ENCODE peak calls at places on chromosome 22, in four cellular contexts. K is CD8-positive, alpha-beta memory T cell; B is anterior cingulate cortex; V is activated effector memory CD4-positive, alpha-beta T cell treated with anti-CD3 and anti-CD28 coated beads, Interleukin-2, amount 50 U/mL, for 16 hours. X is an unnamed sample.

GRCh38 chr22:41364955-41365354 is 16.8 kb upstream of the TEF start:
- DNase-seq in K (no peak), B (no peak), V (no peak), X (no peak)

GRCh38 chr22:17477401-17477833 is 85.9 kb upstream of the SLC25A18 start:
- DNase-seq in K (no peak), B (peak; percentile 10), V (no peak), X (no peak)

GRCh38 chr22:35593071-35593884 is 23.9 kb downstream of the MB start:
- DNase-seq in K (no peak), B (no peak), V (no peak), X (no peak)

GRCh38 chr22:50268655-50269113 is 1.5 kb downstream of the MAPK11 start:
- DNase-seq in K (no peak), B (peak; percentile 56), V (no peak), X (no peak)

GRCh38 chr22:49966041-49966715 is 5.6 kb downstream of the PIM3 start:
- DNase-seq in K (no peak), B (no peak), V (peak; percentile 65), X (peak; percentile 77)

GRCh38 chr22:24972369-24972768 is 19.9 kb downstream of the KIAA1671 start:
- DNase-seq in K (no peak), B (no peak), V (no peak), X (no peak)

GRCh38 chr22:41001722-41002122 is 50.5 kb downstream of the RBX1 start:
- DNase-seq in K (no peak), B (no peak), V (no peak), X (no peak)

GRCh38 chr22:31659246-31659645 is 2.8 kb downstream of the PISD start:
- DNase-seq in K (no peak), B (no peak), V (no peak), X (no peak)

GRCh38 chr22:47625531-47626427 is 863.3 kb downstream of the TBC1D22A start:
- DNase-seq in K (no peak), B (no peak), V (peak; percentile 51), X (peak; percentile 62)

GRCh38 chr22:46074771-46075551 is 75.4 kb upstream of the PPARA start:
- DNase-seq in K (no peak), B (no peak), V (peak; percentile 43), X (peak; percentile 71)

GRCh38 chr22:19438286-19438685 is 5.9 kb downstream of the MRPL40 start:
- DNase-seq in K (no peak), B (no peak), V (no peak), X (no peak)

GRCh38 chr22:42300286-42301071 is 30.0 kb upstream of the TCF20 start:
- DNase-seq in K (peak; percentile 23), B (no peak), V (peak; percentile 76), X (no peak)

GRCh38 chr22:38744981-38745380 is 10.8 kb downstream of the SUN2 start:
- DNase-seq in K (no peak), B (no peak), V (no peak), X (no peak)

GRCh38 chr22:44525872-44526271 is 27.8 kb upstream of the RTL6 start:
- DNase-seq in K (no peak), B (no peak), V (no peak), X (peak; percentile 46)

GRCh38 chr22:49586244-49586748 is 241.4 kb downstream of the BRD1 start:
- DNase-seq in K (no peak), B (no peak), V (peak; percentile 55), X (peak; percentile 46)

GRCh38 chr22:21947040-21948014 is 5.3 kb downstream of the PPM1F start:
- DNase-seq in K (no peak), B (peak; percentile 16), V (no peak), X (no peak)

GRCh38 chr22:50622723-50623327 is 5.1 kb downstream of the ARSA start:
- DNase-seq in K (no peak), B (no peak), V (peak; percentile 53), X (peak; percentile 41)

X was measured in cardiac septum.